ENCODE peak calls at places on chromosomes 4 and X, in four cellular contexts. M is breast epithelium, J is psoas muscle, Z is endothelial cell. A is an unnamed sample.

GRCh38 chr4:48862661-48863060 is 31.8 kb downstream of the OCIAD1 start:
- DNase-seq in M (no peak), J (no peak), Z (no peak), A (no peak)

GRCh38 chrX:57286507-57287251 is at the start of gene FAAH2:
- DNase-seq in M (peak), J (peak), Z (peak), A (peak)

GRCh38 chrX:1928805-1929204 is 313.9 kb downstream of the ASMT start:
- DNase-seq in M (no peak), J (no peak), Z (no peak), A (no peak)

GRCh38 chr4:2570551-2571222 is 34.2 kb downstream of the FAM193A start:
- DNase-seq in M (no peak), J (peak), Z (no peak), A (no peak)

GRCh38 chr4:109665783-109666455 is 37.3 kb downstream of the CASP6 start:
- DNase-seq in M (no peak), J (no peak), Z (no peak), A (no peak)

GRCh38 chrX:139554367-139554766 is 23.8 kb downstream of the F9 start:
- DNase-seq in M (no peak), J (no peak), Z (no peak), A (no peak)

GRCh38 chrX:15160558-15160957 is 109.3 kb downstream of the ASB9 start:
- DNase-seq in M (no peak), J (no peak), Z (no peak), A (no peak)

GRCh38 chrX:45449982-45450381 is 249.3 kb upstream of the DIPK2B start:
- DNase-seq in M (no peak), J (no peak), Z (no peak), A (no peak)

GRCh38 chr4:122583906-122584305 is 37.0 kb downstream of the IL21 start:
- DNase-seq in M (no peak), J (no peak), Z (no peak), A (no peak)

GRCh38 chrX:71543316-71543715 is 10.4 kb downstream of the OGT start:
- DNase-seq in M (no peak), J (no peak), Z (no peak), A (no peak)

GRCh38 chr4:41436365-41437263 is 101.3 kb upstream of the LIMCH1 start:
- DNase-seq in M (no peak), J (no peak), Z (no peak), A (no peak)

GRCh38 chrX:143580266-143580665 is 55.6 kb downstream of the SLITRK4 start:
- DNase-seq in M (no peak), J (no peak), Z (peak), A (peak)

GRCh38 chr4:73315091-73315490 is 56.5 kb upstream of the ANKRD17 start:
- DNase-seq in M (no peak), J (no peak), Z (no peak), A (no peak)

GRCh38 chrX:17192111-17192510 is 182.9 kb upstream of the NHS start:
- DNase-seq in M (no peak), J (no peak), Z (no peak), A (no peak)

GRCh38 chr4:24248674-24249644 is 335.4 kb downstream of the DHX15 start:
- DNase-seq in M (no peak), J (peak), Z (no peak), A (no peak)

GRCh38 chr4:123479944-123480343 is 83.3 kb downstream of the SPRY1 start:
- DNase-seq in M (no peak), J (no peak), Z (no peak), A (no peak)

GRCh38 chr4:181278941-181279340 is 964.3 kb upstream of the TENM3 start:
- DNase-seq in M (no peak), J (no peak), Z (no peak), A (no peak)

GRCh38 chr4:1360423-1361283 is 13.6 kb downstream of the UVSSA start:
- DNase-seq in M (no peak), J (no peak), Z (no peak), A (no peak)

GRCh38 chr4:112897548-112897947 is 151.9 kb upstream of the ANK2 start:
- DNase-seq in M (no peak), J (no peak), Z (no peak), A (no peak)

GRCh38 chr4:21032246-21032645 is 332.0 kb downstream of the PACRGL start:
- DNase-seq in M (no peak), J (no peak), Z (no peak), A (no peak)

GRCh38 chr4:114264877-114265291 is 285.4 kb upstream of the ARSJ start:
- DNase-seq in M (no peak), J (no peak), Z (no peak), A (no peak)

GRCh38 chr4:52711271-52711670 is 40.0 kb downstream of the ERVMER34-1 start:
- DNase-seq in M (no peak), J (no peak), Z (no peak), A (no peak)

GRCh38 chrX:71622347-71623104 is 4.2 kb upstream of the CXCR3 start:
- DNase-seq in M (peak), J (peak), Z (peak), A (peak)

GRCh38 chrX:119669424-119670037 is 23.4 kb downstream of the SEPTIN6 start:
- DNase-seq in M (no peak), J (no peak), Z (no peak), A (no peak)

GRCh38 chrX:106415276-106415895 is 196.4 kb upstream of the RADX start:
- DNase-seq in M (no peak), J (no peak), Z (peak), A (no peak)

GRCh38 chr4:53536328-53536727 is 55.0 kb downstream of the LNX1 start:
- DNase-seq in M (no peak), J (no peak), Z (no peak), A (no peak)

GRCh38 chr4:169619518-169619957 is 840 bp upstream of the CLCN3 start:
- DNase-seq in M (peak), J (no peak), Z (peak), A (no peak)

GRCh38 chr4:7598939-7599790 is 164.4 kb upstream of the PSAPL1 start:
- DNase-seq in M (no peak), J (no peak), Z (no peak), A (no peak)

GRCh38 chrX:65581661-65582339 is 47.2 kb upstream of the LAS1L start:
- DNase-seq in M (no peak), J (no peak), Z (peak), A (peak)

GRCh38 chr4:116702949-116703348 is 382.4 kb downstream of the TRAM1L1 start:
- DNase-seq in M (no peak), J (no peak), Z (no peak), A (no peak)

GRCh38 chr4:6333301-6334202 is 63.9 kb downstream of the WFS1 start:
- DNase-seq in M (no peak), J (peak), Z (no peak), A (no peak)

GRCh38 chr4:69896530-69897116 is 34.2 kb upstream of the CSN1S1 start:
- DNase-seq in M (no peak), J (no peak), Z (no peak), A (no peak)

GRCh38 chr4:24433515-24434192 is 150.7 kb downstream of the DHX15 start:
- DNase-seq in M (no peak), J (peak), Z (no peak), A (no peak)

GRCh38 chr4:55184600-55185523 is 59.5 kb upstream of the KDR start:
- DNase-seq in M (no peak), J (no peak), Z (no peak), A (no peak)

GRCh38 chr4:42205551-42205950 is 53.1 kb upstream of the BEND4 start:
- DNase-seq in M (no peak), J (no peak), Z (no peak), A (no peak)

GRCh38 chr4:156830356-156830755 is 141.2 kb downstream of the PDGFC start:
- DNase-seq in M (no peak), J (no peak), Z (no peak), A (no peak)

GRCh38 chr4:124803641-124804040 is 91.1 kb upstream of the ANKRD50 start:
- DNase-seq in M (no peak), J (no peak), Z (no peak), A (no peak)

GRCh38 chrX:25009407-25009806 is 6.4 kb downstream of the ARX start:
- DNase-seq in M (no peak), J (no peak), Z (no peak), A (no peak)

DNA sequence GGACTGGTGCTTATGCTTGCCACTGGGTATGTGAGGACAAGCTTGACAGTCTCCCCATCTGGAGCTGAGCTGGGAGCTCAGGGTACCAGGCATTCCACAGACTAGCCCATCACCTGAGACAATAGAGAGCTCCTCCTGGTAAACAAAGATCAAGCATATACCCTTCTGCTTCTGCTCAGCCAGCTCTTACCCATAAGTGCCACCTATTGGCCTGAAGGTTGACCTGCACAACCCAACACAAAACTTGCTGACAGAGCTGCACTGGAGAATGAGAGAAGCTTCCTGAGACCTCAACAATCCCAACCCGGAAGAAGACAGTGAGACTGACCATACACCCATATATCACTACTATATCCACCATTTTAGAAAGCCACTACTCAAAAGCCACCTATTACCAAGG is 1049.2 kb upstream of the INTU start:
- DNase-seq in M (no peak), J (no peak), Z (peak), A (no peak)
- TF ChIP-seq CTCF in M (no peak), J (no peak), Z (peak), A (no peak)

GRCh38 chr4:159900562-159900961 is 797.7 kb downstream of the RAPGEF2 start:
- DNase-seq in M (no peak), J (no peak), Z (no peak), A (no peak)
- TF ChIP-seq CTCF in M (no peak), J (no peak), Z (no peak), A (no peak)

GRCh38 chr4:185849543-185850185 is 37.7 kb upstream of the SORBS2 start:
- DNase-seq in M (no peak), J (no peak), Z (no peak), A (peak)
- TF ChIP-seq CTCF in M (no peak), J (no peak), Z (no peak), A (no peak)

GRCh38 chr4:137630252-137630651 is 98.0 kb upstream of the PCDH18 start:
- DNase-seq in M (no peak), J (no peak), Z (no peak), A (no peak)
- TF ChIP-seq CTCF in M (no peak), J (no peak), Z (no peak), A (no peak)

GRCh38 chr4:107666134-107666533 is 53.9 kb downstream of the PAPSS1 start:
- DNase-seq in M (no peak), J (no peak), Z (no peak), A (no peak)
- TF ChIP-seq CTCF in M (no peak), J (peak), Z (no peak), A (no peak)